ENCODE peak calls at places on chromosome 16, in eight cellular contexts. W, Z, V, Q, H, A, F and X are unnamed samples.

GRCh38 chr16:27515874-27516353 is 33.8 kb downstream of the GTF3C1 start:
- DNase-seq in W (no peak), Z (peak), V (no peak), Q (peak), H (no peak), A (peak), F (peak), X (no peak)

GRCh38 chr16:66740010-66740409 is 11.4 kb downstream of the DYNC1LI2 start:
- DNase-seq in W (peak), Z (no peak), V (no peak), Q (peak), H (no peak), A (peak), F (peak), X (no peak)

GRCh38 chr16:27254262-27254811 is 14.2 kb downstream of the NSMCE1 start:
- DNase-seq in W (no peak), Z (no peak), V (no peak), Q (no peak), H (no peak), A (no peak), F (no peak), X (no peak)

GRCh38 chr16:31344712-31345111 is 10.3 kb upstream of the ITGAX start:
- DNase-seq in W (no peak), Z (no peak), V (no peak), Q (no peak), H (no peak), A (no peak), F (no peak), X (no peak)

GRCh38 chr16:73058616-73059409 is 10.9 kb upstream of the ZFHX3 start:
- DNase-seq in W (no peak), Z (peak), V (no peak), Q (no peak), H (peak), A (peak), F (peak), X (peak)

GRCh38 chr16:66881014-66881417 is 701 bp downstream of the PDP2 start:
- DNase-seq in W (no peak), Z (no peak), V (no peak), Q (no peak), H (no peak), A (no peak), F (peak), X (no peak)

GRCh38 chr16:13148836-13149235 is 247.4 kb downstream of the SHISA9 start:
- DNase-seq in W (no peak), Z (no peak), V (no peak), Q (no peak), H (no peak), A (no peak), F (no peak), X (no peak)

GRCh38 chr16:1048442-1049112 is 24.0 kb upstream of the SSTR5 start:
- DNase-seq in W (peak), Z (peak), V (peak), Q (peak), H (no peak), A (peak), F (peak), X (no peak)

GRCh38 chr16:65833171-65833871 is 533.2 kb upstream of the CDH5 start:
- DNase-seq in W (no peak), Z (no peak), V (no peak), Q (no peak), H (no peak), A (peak), F (peak), X (no peak)

GRCh38 chr16:28820016-28820415 is 2.8 kb upstream of the ATXN2L start:
- DNase-seq in W (peak), Z (no peak), V (no peak), Q (no peak), H (no peak), A (no peak), F (peak), X (peak)

DNA sequence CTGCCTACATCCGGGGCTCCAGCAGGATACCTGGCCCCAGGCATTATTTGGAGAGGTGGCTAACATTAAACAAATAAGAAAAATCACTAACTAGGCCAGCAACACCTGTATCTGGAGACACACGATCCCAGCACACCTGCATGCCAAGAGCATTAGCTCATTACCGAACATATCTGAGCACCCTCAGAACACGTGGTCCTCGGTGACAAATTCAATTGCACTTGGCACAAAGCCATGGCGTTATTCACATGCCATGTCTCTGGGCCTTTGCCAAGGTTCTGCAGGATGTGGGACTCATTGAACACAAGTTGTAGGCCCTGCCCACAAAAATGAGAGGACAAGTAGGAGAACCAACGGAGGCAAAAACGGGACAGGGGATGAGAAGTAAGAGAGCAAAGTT is 552.3 kb downstream of the TOX3 start:
- DNase-seq in W (peak), Z (peak), V (no peak), Q (no peak), H (no peak), A (no peak), F (no peak), X (no peak)
- TF ChIP-seq EP300 in W (no peak), Z (no peak), V (no peak), Q (no peak), H (no peak), A (no peak), F (no peak), X (no peak)

DNA sequence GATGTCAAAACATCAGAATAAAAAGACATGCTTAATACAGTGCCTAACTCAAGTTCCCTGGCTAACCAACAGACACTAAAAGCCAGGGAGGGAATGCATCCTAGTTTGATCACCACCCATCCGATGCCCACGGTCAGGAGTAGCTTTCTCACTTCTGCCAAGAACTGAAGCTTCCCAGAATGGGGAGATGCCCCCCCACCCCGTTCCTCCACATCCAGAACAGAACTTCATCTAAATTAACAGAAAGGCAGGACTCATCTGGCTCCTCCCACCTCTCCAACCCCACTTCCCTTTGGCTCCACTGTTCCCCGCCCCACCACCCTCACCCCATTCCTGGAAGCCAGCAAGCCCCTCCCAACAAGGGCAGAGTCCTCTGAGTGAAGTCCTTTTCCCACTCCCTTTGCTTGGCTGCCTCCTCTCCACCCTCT is 33.7 kb downstream of the GDE1 start:
- DNase-seq in W (peak), Z (peak), V (no peak), Q (no peak), H (no peak), A (no peak), F (peak), X (no peak)
- TF ChIP-seq EP300 in W (no peak), Z (no peak), V (no peak), Q (no peak), H (no peak), A (no peak), F (peak), X (no peak)

GRCh38 chr16:85027968-85028637 is 508 bp downstream of the KIAA0513 start:
- DNase-seq in W (peak), Z (no peak), V (no peak), Q (no peak), H (no peak), A (no peak), F (no peak), X (no peak)
- TF ChIP-seq EP300 in W (no peak), Z (no peak), V (no peak), Q (no peak), H (no peak), A (no peak), F (no peak), X (no peak)

GRCh38 chr16:4385066-4385788 is 13.6 kb downstream of the VASN start:
- DNase-seq in W (no peak), Z (no peak), V (no peak), Q (no peak), H (no peak), A (peak), F (no peak), X (no peak)

GRCh38 chr16:4386951-4387565 is 15.4 kb downstream of the VASN start:
- DNase-seq in W (no peak), Z (no peak), V (no peak), Q (no peak), H (no peak), A (no peak), F (no peak), X (no peak)

GRCh38 chr16:4385789-4386451 is 14.3 kb downstream of the VASN start:
- DNase-seq in W (no peak), Z (no peak), V (no peak), Q (no peak), H (no peak), A (peak), F (no peak), X (no peak)

GRCh38 chr16:4387769-4388168 is 16.1 kb downstream of the VASN start:
- DNase-seq in W (no peak), Z (no peak), V (no peak), Q (no peak), H (no peak), A (no peak), F (no peak), X (no peak)

DNA sequence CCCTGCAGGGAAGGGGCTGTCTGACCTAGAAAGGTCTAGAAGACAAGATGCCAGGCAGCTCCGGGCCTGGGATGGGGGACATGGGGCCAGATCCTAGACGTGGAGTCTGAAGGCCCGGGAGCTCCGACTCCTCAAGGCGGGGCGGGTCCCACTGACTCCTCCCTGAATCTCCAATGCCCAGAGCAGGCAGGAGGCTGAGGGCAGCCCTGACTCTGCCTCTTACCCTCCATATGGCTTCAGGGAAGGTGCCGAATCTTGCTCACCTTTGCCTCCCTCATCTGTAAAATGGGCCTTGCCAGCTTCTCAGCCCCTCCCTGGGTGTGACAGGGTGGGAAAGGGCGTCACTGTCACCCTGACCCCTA is 14.8 kb downstream of the VASN start:
- DNase-seq in W (no peak), Z (no peak), V (no peak), Q (no peak), H (no peak), A (no peak), F (no peak), X (no peak)
- TF ChIP-seq EP300 in W (no peak), Z (no peak), V (no peak), Q (no peak), H (no peak), A (no peak), F (no peak), X (no peak)

DNA sequence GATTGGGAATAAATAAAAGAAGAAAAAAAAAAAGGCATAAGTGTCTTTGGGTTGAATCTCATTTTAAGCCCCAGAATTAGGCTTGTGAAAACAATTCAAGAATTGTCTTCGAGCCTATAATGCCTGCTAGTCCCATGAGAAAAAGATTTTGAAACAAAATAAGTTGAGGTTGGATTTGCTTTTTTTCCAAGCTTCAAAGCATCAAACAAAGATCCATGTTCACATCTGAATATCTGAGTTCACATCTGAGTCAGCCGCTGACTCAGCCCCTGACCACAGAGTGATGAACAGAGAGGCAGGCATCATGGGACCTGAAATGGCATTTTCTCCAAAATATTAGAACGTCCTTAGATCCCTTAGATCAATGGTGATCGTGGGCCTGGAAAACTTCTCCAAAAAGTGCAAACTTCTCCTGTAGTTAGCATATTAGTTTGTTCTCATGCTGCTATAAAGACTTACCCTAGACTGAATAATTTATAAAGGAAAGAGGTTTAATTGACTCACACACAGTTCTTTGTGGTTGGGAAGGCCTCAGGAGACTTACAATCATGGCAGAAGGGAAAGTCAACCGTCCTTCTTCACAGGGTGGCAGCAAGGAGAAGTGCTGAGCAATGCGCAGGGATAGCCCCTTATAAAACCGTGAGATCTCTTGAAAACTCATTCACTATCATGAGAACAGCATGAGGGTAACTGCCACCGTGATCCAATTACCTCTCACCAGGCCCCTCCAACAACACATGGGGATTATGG is 294.6 kb upstream of the HSBP1 start:
- DNase-seq in W (no peak), Z (no peak), V (no peak), Q (no peak), H (no peak), A (no peak), F (no peak), X (no peak)
- TF ChIP-seq EP300 in W (no peak), Z (no peak), V (no peak), Q (no peak), H (no peak), A (peak), F (no peak), X (no peak)

DNA sequence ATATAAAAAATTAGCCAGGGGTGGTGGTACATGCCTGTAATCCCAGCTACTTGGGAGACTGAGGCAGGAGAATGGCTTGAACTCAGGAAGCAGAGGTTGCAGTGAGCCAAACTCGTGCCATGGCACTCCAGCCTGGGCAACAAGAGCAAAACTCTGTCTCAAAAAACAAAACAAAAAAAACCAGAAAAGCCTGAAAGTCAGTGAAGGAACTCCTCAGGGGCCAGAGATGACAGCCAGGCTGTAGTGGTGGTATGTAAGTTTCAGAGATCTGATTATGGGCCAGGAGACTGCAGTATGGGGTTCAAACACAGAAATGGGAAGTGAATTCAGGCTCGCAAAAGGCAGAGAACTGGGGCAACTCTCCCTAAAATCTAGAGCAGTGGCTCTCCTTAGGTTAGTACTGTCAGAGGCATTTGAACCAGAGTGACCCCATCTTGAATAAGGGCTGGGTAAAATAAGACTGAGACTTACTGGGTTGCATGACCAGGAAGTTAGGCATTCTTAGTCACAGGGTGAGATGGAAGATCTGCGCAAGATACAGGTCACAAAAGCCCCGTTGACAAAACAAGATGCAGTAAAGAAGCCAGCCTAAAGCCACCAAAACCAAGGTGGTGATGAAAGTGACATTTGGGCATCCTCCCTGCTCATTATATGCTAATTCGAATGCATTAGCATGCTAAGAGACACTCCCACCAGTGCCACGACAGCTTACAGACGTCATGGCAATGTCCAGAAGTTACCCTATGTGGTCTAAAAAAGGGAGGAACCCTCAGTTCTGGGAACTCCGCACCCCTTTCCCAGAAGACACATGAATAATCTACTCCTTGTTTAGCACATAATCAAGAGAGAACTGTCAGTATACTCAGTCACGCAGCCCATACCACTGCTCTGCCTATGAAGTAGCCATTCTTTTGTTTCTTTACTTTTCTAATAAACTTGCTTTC is 120.2 kb upstream of the XYLT1 start:
- DNase-seq in W (no peak), Z (no peak), V (no peak), Q (no peak), H (no peak), A (no peak), F (peak), X (no peak)
- TF ChIP-seq EP300 in W (no peak), Z (no peak), V (no peak), Q (no peak), H (no peak), A (no peak), F (no peak), X (no peak)

GRCh38 chr16:49467540-49468372 is 94.2 kb downstream of the C16orf78 start:
- DNase-seq in W (no peak), Z (peak), V (no peak), Q (no peak), H (peak), A (no peak), F (no peak), X (peak)
- TF ChIP-seq EP300 in W (no peak), Z (no peak), V (no peak), Q (no peak), H (no peak), A (no peak), F (no peak), X (no peak)

GRCh38 chr16:3528406-3528805 is 27.6 kb downstream of the CLUAP1 start:
- DNase-seq in W (no peak), Z (no peak), V (no peak), Q (no peak), H (no peak), A (no peak), F (no peak), X (no peak)
- TF ChIP-seq EP300 in W (no peak), Z (no peak), V (no peak), Q (no peak), H (no peak), A (no peak), F (no peak), X (no peak)

DNA sequence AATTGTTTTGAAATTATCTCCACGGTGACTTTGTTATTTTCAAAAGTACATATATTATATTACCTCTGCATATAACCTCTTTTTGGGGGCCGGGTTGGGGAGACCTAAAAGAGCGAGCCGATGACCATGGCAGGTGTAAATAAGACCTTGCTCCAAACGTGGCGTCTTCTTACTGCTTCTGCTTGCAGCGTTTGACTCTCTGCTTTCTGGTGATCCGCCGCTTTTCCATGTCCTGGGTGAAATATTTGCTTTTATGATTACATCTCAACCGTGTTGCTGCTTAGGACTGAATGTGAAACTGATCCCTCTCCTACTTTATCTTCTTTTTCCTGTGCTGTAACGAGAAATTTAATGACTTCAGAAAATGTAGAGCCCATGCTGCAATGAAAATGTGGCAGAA is 18.1 kb downstream of the ATMIN start:
- DNase-seq in W (no peak), Z (no peak), V (no peak), Q (no peak), H (no peak), A (no peak), F (peak), X (no peak)
- TF ChIP-seq EP300 in W (no peak), Z (no peak), V (no peak), Q (no peak), H (no peak), A (no peak), F (no peak), X (no peak)